ENCODE peak calls at places on chromosomes 12 and 14, in six cellular contexts. K is RWPE1; V is NCI-H1092; W is mammary epithelial cell; C is stimulated activated naive B cell treated with anti-CD40 and anti-IgM and Interleukin-4, amounts not matched to agents 10 μg/mL and 1 μg/mL and 100 μg/mL, for 72 hours; A is colonic mucosa. U is an unnamed sample.

GRCh38 chr12:45183263-45183662 is 32.6 kb upstream of the ANO6 start:
- DNase-seq in K (peak), V (no peak), W (no peak), C (no peak), A (no peak), U (no peak)

GRCh38 chr14:65193891-65194290 is 91.6 kb upstream of the MAX start:
- DNase-seq in K (no peak), V (no peak), W (no peak), C (no peak), A (no peak), U (no peak)

GRCh38 chr14:77018785-77019184 is 9.7 kb downstream of the IRF2BPL start:
- DNase-seq in K (no peak), V (no peak), W (no peak), C (no peak), A (no peak), U (no peak)

GRCh38 chr12:6199531-6200265 is 502 bp upstream of the CD9 start:
- DNase-seq in K (no peak), V (no peak), W (no peak), C (no peak), A (peak), U (no peak)

GRCh38 chr12:47779301-47779942 is 6.4 kb downstream of the SLC48A1 start:
- DNase-seq in K (peak), V (peak), W (peak), C (peak), A (peak), U (peak)

GRCh38 chr12:3698218-3698974 is 54.5 kb downstream of the CRACR2A start:
- DNase-seq in K (peak), V (peak), W (peak), C (no peak), A (no peak), U (no peak)

GRCh38 chr12:124898200-124898950 is 16.1 kb downstream of the UBC start:
- DNase-seq in K (no peak), V (peak), W (peak), C (no peak), A (peak), U (peak)

GRCh38 chr14:51020024-51020710 is 74.7 kb downstream of the TRIM9 start:
- DNase-seq in K (no peak), V (no peak), W (no peak), C (no peak), A (no peak), U (no peak)

GRCh38 chr12:125029756-125030358 is 35.4 kb upstream of the AACS start:
- DNase-seq in K (no peak), V (no peak), W (no peak), C (no peak), A (no peak), U (no peak)

GRCh38 chr12:113693693-113694092 is 222.0 kb upstream of the LHX5 start:
- DNase-seq in K (no peak), V (no peak), W (no peak), C (no peak), A (no peak), U (no peak)

GRCh38 chr12:52139579-52140062 is 52.2 kb downstream of the KRT80 start:
- DNase-seq in K (peak), V (peak), W (peak), C (no peak), A (peak), U (no peak)

GRCh38 chr12:10101042-10101579 is 2.3 kb upstream of the CLEC1A start:
- DNase-seq in K (peak), V (no peak), W (peak), C (no peak), A (no peak), U (no peak)

GRCh38 chr12:3431685-3432084 is 59.3 kb upstream of the PRMT8 start:
- DNase-seq in K (no peak), V (no peak), W (no peak), C (no peak), A (peak), U (no peak)

GRCh38 chr14:71266994-71267636 is 359.9 kb downstream of the PCNX1 start:
- DNase-seq in K (peak), V (no peak), W (peak), C (peak), A (no peak), U (no peak)

GRCh38 chr14:58829594-58829993 is 191.8 kb downstream of the DACT1 start:
- DNase-seq in K (peak), V (no peak), W (peak), C (no peak), A (no peak), U (no peak)

GRCh38 chr12:71397433-71397954 is 42.1 kb upstream of the LGR5 start:
- DNase-seq in K (no peak), V (no peak), W (no peak), C (no peak), A (no peak), U (no peak)

GRCh38 chr12:93146278-93146939 is 217.3 kb upstream of the EEA1 start:
- DNase-seq in K (no peak), V (no peak), W (peak), C (no peak), A (no peak), U (no peak)

GRCh38 chr14:103561381-103562134 is 899 bp downstream of the BAG5 start:
- DNase-seq in K (peak), V (no peak), W (peak), C (no peak), A (no peak), U (peak)

GRCh38 chr14:22976620-22977433 is 5.5 kb downstream of the AJUBA start:
- DNase-seq in K (no peak), V (no peak), W (peak), C (no peak), A (peak), U (no peak)

GRCh38 chr12:39619316-39619659 is 315 bp downstream of the ABCD2 start:
- DNase-seq in K (no peak), V (no peak), W (no peak), C (no peak), A (no peak), U (no peak)

GRCh38 chr14:90968025-90968424 is 92.4 kb downstream of the RPS6KA5 start:
- DNase-seq in K (no peak), V (no peak), W (no peak), C (no peak), A (no peak), U (no peak)

GRCh38 chr12:26833692-26834168 is 736 bp upstream of the ITPR2 start:
- DNase-seq in K (peak), V (no peak), W (peak), C (peak), A (peak), U (peak)

GRCh38 chr12:102954143-102954542 is 3.3 kb upstream of the ASCL1 start:
- DNase-seq in K (no peak), V (no peak), W (no peak), C (no peak), A (no peak), U (no peak)

GRCh38 chr12:107373238-107373809 is 280.0 kb upstream of the CRY1 start:
- DNase-seq in K (no peak), V (no peak), W (no peak), C (no peak), A (no peak), U (no peak)

GRCh38 chr14:56173360-56173922 is 55.2 kb downstream of the PELI2 start:
- DNase-seq in K (no peak), V (no peak), W (no peak), C (no peak), A (no peak), U (no peak)

U was measured in T-helper 22 cell.